ENCODE peak calls at places on chromosome 11, in five cellular contexts. N, P, L, F and A are unnamed samples.

GRCh38 chr11:119741369-119742262 is 12.6 kb upstream of the NECTIN1 start:
- DNase-seq in N (peak), P (peak), L (peak), F (peak), A (no peak)

GRCh38 chr11:130025371-130025770 is 22.7 kb upstream of the PRDM10 start:
- DNase-seq in N (no peak), P (no peak), L (no peak), F (no peak), A (no peak)

GRCh38 chr11:69377029-69377952 is 83.3 kb downstream of the MYEOV start:
- DNase-seq in N (no peak), P (no peak), L (peak), F (no peak), A (no peak)

GRCh38 chr11:64743591-64744543 is at the start of gene RASGRP2:
- DNase-seq in N (peak), P (peak), L (peak), F (peak), A (peak)

GRCh38 chr11:111406091-111406490 is 27.0 kb upstream of the POU2AF1 start:
- DNase-seq in N (no peak), P (no peak), L (no peak), F (no peak), A (no peak)

GRCh38 chr11:117256573-117256972 is 24.1 kb downstream of the RNF214 start:
- DNase-seq in N (no peak), P (no peak), L (no peak), F (no peak), A (no peak)

GRCh38 chr11:80239217-80239616 is 798.4 kb upstream of the TENM4 start:
- DNase-seq in N (no peak), P (no peak), L (no peak), F (no peak), A (no peak)

GRCh38 chr11:58576792-58577440 is 1.3 kb upstream of the LPXN start:
- DNase-seq in N (no peak), P (no peak), L (no peak), F (no peak), A (no peak)

GRCh38 chr11:60838132-60838531 is 3.8 kb upstream of the CCDC86 start:
- DNase-seq in N (no peak), P (peak), L (no peak), F (no peak), A (no peak)
- TF ChIP-seq CTCF in N (no peak), P (peak), L (no peak), F (no peak), A (no peak)

GRCh38 chr11:77198440-77198849 is 70.4 kb downstream of the MYO7A start:
- DNase-seq in N (no peak), P (peak), L (peak), F (no peak), A (no peak)
- TF ChIP-seq CTCF in N (no peak), P (peak), L (peak), F (peak), A (no peak)

GRCh38 chr11:43937434-43938411 is 4.7 kb upstream of the C11orf96 start:
- DNase-seq in N (no peak), P (no peak), L (no peak), F (no peak), A (no peak)
- TF ChIP-seq CTCF in N (no peak), P (peak), L (no peak), F (peak), A (no peak)

GRCh38 chr11:127470485-127470884 is 469.9 kb upstream of the KIRREL3 start:
- DNase-seq in N (no peak), P (peak), L (no peak), F (no peak), A (no peak)

GRCh38 chr11:127474735-127475134 is 474.2 kb upstream of the KIRREL3 start:
- DNase-seq in N (no peak), P (no peak), L (no peak), F (no peak), A (no peak)

DNA sequence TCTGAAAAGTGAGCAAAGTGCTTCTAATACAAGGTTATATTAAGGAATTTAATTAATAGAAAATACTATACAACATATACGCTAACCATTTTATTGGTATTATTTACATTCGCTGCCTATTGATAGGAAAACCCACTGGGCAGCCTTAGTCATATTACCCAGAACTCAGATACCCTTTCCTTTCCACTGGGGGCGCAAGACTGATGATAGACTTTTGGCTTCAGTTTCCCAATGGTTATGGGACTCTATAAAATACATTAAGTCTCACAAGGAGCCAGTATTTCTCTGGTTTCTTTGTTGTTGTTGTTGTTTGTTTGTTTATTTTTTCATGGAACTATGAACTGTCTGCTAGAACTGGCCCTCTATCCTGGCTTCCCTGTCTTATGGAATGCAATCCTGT is 471.1 kb upstream of the KIRREL3 start:
- DNase-seq in N (no peak), P (no peak), L (no peak), F (no peak), A (no peak)
- TF ChIP-seq CTCF in N (no peak), P (peak), L (no peak), F (no peak), A (no peak)

DNA sequence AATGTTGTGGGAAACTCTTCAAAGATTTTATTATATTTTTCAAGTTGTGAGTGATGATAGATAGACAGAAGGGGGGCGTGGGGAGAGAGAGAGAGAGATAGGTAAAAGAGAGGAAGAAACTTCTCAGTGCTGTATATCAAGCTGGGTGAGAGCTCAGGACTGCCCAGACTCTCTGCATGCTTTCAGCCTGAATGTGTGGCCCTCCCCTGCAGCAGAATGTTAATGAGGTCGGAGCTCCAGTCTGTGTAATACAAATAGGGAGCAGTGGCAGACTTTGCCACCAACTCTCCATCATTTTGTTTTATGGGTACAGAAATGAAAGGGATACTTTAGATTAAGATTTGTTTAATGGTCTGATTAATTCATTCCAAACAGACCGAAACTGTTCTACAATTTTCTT is 752.8 kb downstream of the OPCML start:
- DNase-seq in N (no peak), P (no peak), L (no peak), F (no peak), A (no peak)
- TF ChIP-seq CTCF in N (no peak), P (no peak), L (no peak), F (no peak), A (no peak)

GRCh38 chr11:83566948-83567347 is 280.8 kb upstream of the CCDC90B start:
- DNase-seq in N (no peak), P (no peak), L (no peak), F (no peak), A (no peak)
- TF ChIP-seq CTCF in N (no peak), P (no peak), L (no peak), F (no peak), A (no peak)

DNA sequence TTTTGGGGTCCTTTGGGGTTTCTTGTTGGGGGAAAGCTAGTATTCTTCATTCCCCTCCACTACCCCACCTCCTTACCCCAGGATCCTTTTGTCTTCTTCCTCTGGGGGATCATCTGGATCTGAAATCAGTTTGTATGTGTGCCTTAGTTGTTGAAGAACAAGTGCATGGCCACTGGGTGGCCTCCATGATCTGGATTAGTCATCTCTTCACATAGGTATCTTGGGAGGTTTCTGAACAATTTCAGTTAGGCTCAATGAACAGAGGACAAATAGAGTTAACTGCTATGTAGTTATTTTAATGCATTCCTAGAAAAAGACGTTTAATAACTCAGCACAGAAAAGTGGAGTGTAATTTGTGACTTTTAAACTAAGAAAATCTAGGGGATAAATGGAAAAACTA is 7.1 kb upstream of the VWA5A start:
- DNase-seq in N (no peak), P (peak), L (no peak), F (no peak), A (no peak)
- TF ChIP-seq CTCF in N (no peak), P (peak), L (peak), F (peak), A (no peak)

DNA sequence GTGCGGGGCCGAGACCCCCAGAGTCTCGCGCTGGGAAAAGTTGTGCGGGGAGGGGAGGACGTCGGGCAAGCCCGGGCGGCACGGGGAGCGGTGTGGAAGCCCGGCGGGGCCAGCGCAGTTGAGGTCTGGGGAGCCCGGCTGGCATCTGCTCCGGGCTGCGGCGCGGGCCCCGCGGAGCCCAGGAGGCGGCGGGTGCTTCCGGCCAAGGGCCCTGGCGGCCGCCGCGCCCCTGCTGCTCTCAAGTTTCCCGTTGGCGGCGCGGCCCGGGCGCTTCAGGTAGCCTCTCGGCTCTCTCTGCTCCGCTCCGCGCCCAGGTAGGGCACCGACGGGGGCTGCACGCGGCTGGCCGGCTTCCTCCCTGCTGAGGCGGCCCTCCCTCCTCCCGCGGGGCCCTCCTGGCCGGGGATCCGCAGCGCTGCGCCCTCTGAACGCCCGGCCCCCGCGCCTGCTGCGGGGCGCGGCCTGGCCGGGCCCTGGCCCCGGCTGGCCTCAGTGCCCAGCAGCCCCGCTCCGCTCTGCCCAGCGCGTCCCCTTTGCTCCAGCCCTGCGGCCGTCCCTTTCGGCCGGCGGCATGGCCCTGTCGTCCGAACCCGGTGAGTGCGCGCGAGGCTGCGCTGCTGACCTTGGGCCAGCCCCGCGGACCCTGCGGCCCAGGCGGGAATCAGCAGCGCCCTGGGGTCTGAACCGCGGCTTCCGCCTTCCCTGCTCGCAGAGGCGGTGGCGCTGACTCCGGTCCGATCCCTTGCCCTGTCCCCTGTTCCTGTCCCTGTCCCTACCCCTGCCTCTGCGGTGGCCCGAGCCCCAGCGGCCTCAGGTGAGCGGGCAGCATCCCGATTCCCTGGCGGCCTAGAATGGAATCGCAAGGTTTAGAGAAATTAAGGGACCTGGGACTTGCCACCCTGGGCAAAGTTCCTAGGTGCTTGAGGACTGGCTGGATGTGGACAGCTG is 4.3 kb upstream of the AMPD3 start:
- DNase-seq in N (peak), P (peak), L (peak), F (no peak), A (no peak)
- TF ChIP-seq CTCF in N (peak), P (peak), L (peak), F (peak), A (peak)

DNA sequence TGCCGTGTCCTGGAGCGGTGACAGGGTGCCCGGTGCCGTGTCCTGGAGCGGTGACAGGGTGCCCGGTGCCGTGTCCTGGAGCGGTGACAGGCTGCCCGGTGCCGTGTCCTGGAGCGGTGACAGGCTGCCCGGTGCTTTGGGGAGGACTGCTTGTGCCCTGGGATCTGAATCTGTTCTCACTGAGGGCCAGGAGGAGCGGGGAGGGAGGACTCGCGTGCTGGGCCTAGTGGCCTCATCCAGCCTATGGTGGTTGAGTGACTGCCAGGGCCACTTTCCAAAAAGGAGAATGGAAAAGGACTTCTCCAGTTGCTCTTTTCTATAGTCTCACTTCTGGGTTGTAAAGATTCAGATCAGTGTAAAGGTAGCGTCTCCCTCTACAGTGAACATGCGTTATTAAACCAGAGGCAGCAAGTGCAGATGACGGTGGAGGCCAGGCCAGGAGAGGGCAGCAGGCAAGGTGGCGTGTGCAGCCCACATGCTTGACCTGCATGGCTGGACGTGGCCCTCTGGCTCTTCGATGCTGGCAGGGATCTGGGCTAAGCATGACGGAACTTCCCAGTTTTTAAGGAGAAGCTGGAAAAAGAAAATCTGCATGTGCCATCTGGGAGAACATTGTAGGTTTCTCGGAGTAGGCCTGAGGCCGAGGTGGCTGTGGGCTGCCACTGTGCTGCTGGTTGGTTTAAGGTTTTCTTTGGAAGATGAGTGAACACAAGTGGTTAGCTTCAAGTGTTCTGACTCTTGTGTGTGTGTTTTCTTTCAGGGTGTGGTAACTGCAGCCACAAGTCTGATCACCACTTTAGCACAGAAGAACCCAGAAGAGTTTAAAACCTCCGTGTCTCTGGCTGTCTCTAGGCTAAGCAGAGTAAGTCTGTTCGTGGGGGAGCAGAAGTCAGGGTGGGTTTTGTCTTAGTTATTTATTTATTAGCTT is 55.0 kb downstream of the AP2A2 start:
- DNase-seq in N (peak), P (no peak), L (no peak), F (no peak), A (no peak)
- TF ChIP-seq CTCF in N (no peak), P (peak), L (no peak), F (no peak), A (no peak)